ENCODE peak calls at places on chromosomes 2 and 18, in eight cellular contexts. I is posterior cingulate gyrus, G is ELR, N is HFFc6, X is aorta, E is EL, C is dorsolateral prefrontal cortex, L is NCI-H1092. S is an unnamed sample.
A peak's percentile ranks its signal among the peaks of the same experiment; 100 is the strongest.

GRCh38 chr2:62794791-62795190 is 89.3 kb downstream of the EHBP1 start:
- DNase-seq in C (no peak), E (peak; percentile 56), I (no peak), G (peak; percentile 58), L (peak; percentile 18), X (no peak), N (no peak), S (no peak)

GRCh38 chr2:241649414-241649813 is 11.9 kb downstream of the ATG4B start:
- DNase-seq in L (no peak), C (peak; percentile 47), X (no peak), E (no peak), I (peak; percentile 73), N (no peak), G (no peak), S (no peak)

GRCh38 chr18:37588289-37588688 is 22.7 kb upstream of the CELF4 start:
- DNase-seq in L (no peak), N (no peak), X (no peak), G (no peak), C (no peak), E (no peak), I (no peak), S (no peak)

GRCh38 chr2:11099122-11100065 is 55.9 kb upstream of the SLC66A3 start:
- DNase-seq in G (no peak), L (no peak), I (no peak), N (no peak), E (no peak), C (no peak), X (no peak), S (no peak)

GRCh38 chr2:68837861-68838341 is 33.3 kb downstream of the BMP10 start:
- DNase-seq in N (no peak), L (no peak), G (no peak), C (no peak), X (no peak), E (peak; percentile 29), I (no peak), S (no peak)

GRCh38 chr2:196331143-196331542 is 159.8 kb upstream of the STK17B start:
- DNase-seq in N (peak; percentile 76), X (no peak), L (no peak), I (no peak), G (peak; percentile 73), C (no peak), E (peak; percentile 57), S (no peak)

GRCh38 chr2:69514406-69514805 is 77.2 kb upstream of the NFU1 start:
- DNase-seq in I (peak; percentile 46), X (peak; percentile 62), G (peak; percentile 43), N (peak; percentile 63), L (no peak), C (peak; percentile 45), E (peak; percentile 53), S (no peak)

GRCh38 chr2:224925822-224926124 is 116.5 kb downstream of the DOCK10 start:
- DNase-seq in E (peak; percentile 17), L (no peak), X (no peak), N (peak; percentile 56), I (no peak), G (peak; percentile 55), C (no peak), S (no peak)

GRCh38 chr2:202084265-202084664 is 11.2 kb downstream of the KIAA2012 start:
- DNase-seq in X (no peak), L (no peak), G (no peak), I (no peak), E (peak; percentile 8), C (no peak), N (peak; percentile 29), S (no peak)

GRCh38 chr18:73458186-73458964 is 590.6 kb upstream of the NETO1 start:
- DNase-seq in E (no peak), N (peak; percentile 32), X (no peak), G (no peak), L (no peak), I (no peak), C (no peak), S (no peak)

GRCh38 chr18:70072678-70073077 is 125.0 kb upstream of the CD226 start:
- DNase-seq in N (no peak), L (peak; percentile 9), E (no peak), G (peak; percentile 8), X (no peak), C (no peak), I (no peak), S (no peak)

GRCh38 chr2:27871805-27872204 is 18.4 kb downstream of the RBKS start:
- DNase-seq in I (no peak), G (no peak), X (no peak), N (no peak), C (no peak), L (no peak), E (no peak), S (no peak)

GRCh38 chr2:65620524-65620923 is 188.1 kb upstream of the SPRED2 start:
- DNase-seq in C (no peak), I (no peak), L (no peak), X (no peak), G (no peak), N (no peak), E (no peak), S (no peak)

GRCh38 chr2:127427376-127428056 is 9.3 kb downstream of the PROC start:
- DNase-seq in E (no peak), N (no peak), C (no peak), X (no peak), L (no peak), G (no peak), I (no peak), S (no peak)

GRCh38 chr2:20391951-20392699 is 41.5 kb upstream of the PUM2 start:
- DNase-seq in L (no peak), X (no peak), G (peak; percentile 65), I (no peak), C (no peak), E (no peak), N (peak; percentile 16), S (no peak)

GRCh38 chr2:190607657-190608357 is 41.1 kb upstream of the NAB1 start:
- DNase-seq in E (peak; percentile 93), G (peak; percentile 97), C (no peak), N (no peak), X (no peak), I (no peak), L (no peak), S (no peak)

GRCh38 chr2:220134756-220135534 is 507.5 kb downstream of the SLC4A3 start:
- DNase-seq in E (no peak), N (no peak), G (peak; percentile 20), I (no peak), C (no peak), X (no peak), L (no peak), S (no peak)

GRCh38 chr18:62339106-62339988 is 14.2 kb downstream of the TNFRSF11A start:
- DNase-seq in G (peak; percentile 88), I (no peak), C (no peak), N (peak; percentile 54), E (peak; percentile 78), L (no peak), X (peak; percentile 56), S (no peak)

GRCh38 chr18:74745658-74746403 is 148.2 kb downstream of the ZNF407 start:
- DNase-seq in I (no peak), G (peak; percentile 91), L (no peak), C (no peak), N (peak; percentile 87), E (peak; percentile 84), X (no peak), S (no peak)

GRCh38 chr18:34483198-34483597 is 226.9 kb upstream of the DTNA start:
- DNase-seq in N (no peak), C (no peak), L (no peak), G (no peak), I (no peak), X (no peak), E (no peak), S (no peak)

GRCh38 chr2:152573168-152573567 is 144.1 kb downstream of the PRPF40A start:
- DNase-seq in C (no peak), I (peak; percentile 41), N (peak; percentile 90), G (peak; percentile 96), X (no peak), L (no peak), E (peak; percentile 94), S (no peak)

GRCh38 chr2:34105015-34105767 is 506.1 kb upstream of the FAM98A start:
- DNase-seq in I (no peak), N (peak; percentile 82), X (no peak), C (no peak), E (peak; percentile 87), G (peak; percentile 90), L (no peak), S (no peak)

GRCh38 chr2:80326861-80327260 is 22.3 kb upstream of the LRRTM1 start:
- DNase-seq in L (no peak), I (no peak), E (no peak), N (no peak), G (no peak), X (no peak), C (no peak), S (no peak)

GRCh38 chr2:151947524-151948165 is 119.4 kb upstream of the ARL5A start:
- DNase-seq in X (peak; percentile 84), L (no peak), G (no peak), C (peak; percentile 43), I (peak; percentile 69), N (no peak), E (peak; percentile 3), S (no peak)

GRCh38 chr18:46619559-46619958 is 37.5 kb downstream of the LOXHD1 start:
- DNase-seq in N (no peak), G (no peak), E (no peak), I (no peak), C (no peak), X (no peak), L (no peak), S (no peak)